ENCODE peak calls at places on chromosomes 11 and 22, in six cellular contexts. One of them, this sample, is unnamed. For H3K4me1, the result is how much of the 10 kb centered on the place peaks cover.

GRCh38 chr22:17159504-17159951 is 451 bp upstream of the HDHD5 start:
- DNase-seq in suprapubic skin: peak
- DNase-seq in tibial nerve: no peak
- DNase-seq in adipocyte: peak
- DNase-seq in prostate gland: peak
- DNase-seq in upper lobe of left lung: peak
- DNase-seq in this sample: peak

GRCh38 chr11:134032501-134033091 is 36.3 kb upstream of the JAM3 start:
- DNase-seq in suprapubic skin: no peak
- DNase-seq in tibial nerve: no peak
- DNase-seq in adipocyte: no peak
- DNase-seq in prostate gland: no peak
- DNase-seq in upper lobe of left lung: peak
- DNase-seq in this sample: peak

GRCh38 chr22:20145832-20146223 is 5.0 kb downstream of the CCDC188 start:
- DNase-seq in suprapubic skin: no peak
- DNase-seq in tibial nerve: no peak
- DNase-seq in adipocyte: no peak
- DNase-seq in prostate gland: no peak
- DNase-seq in upper lobe of left lung: peak
- DNase-seq in this sample: no peak

GRCh38 chr11:118602331-118602730 is 5.1 kb upstream of the PHLDB1 start:
- DNase-seq in suprapubic skin: no peak
- DNase-seq in tibial nerve: no peak
- DNase-seq in adipocyte: no peak
- DNase-seq in prostate gland: no peak
- DNase-seq in upper lobe of left lung: no peak
- DNase-seq in this sample: no peak

GRCh38 chr22:43378011-43378704 is 33.7 kb upstream of the MPPED1 start:
- DNase-seq in suprapubic skin: peak
- DNase-seq in tibial nerve: no peak
- DNase-seq in adipocyte: no peak
- DNase-seq in prostate gland: no peak
- DNase-seq in upper lobe of left lung: no peak
- DNase-seq in this sample: peak

GRCh38 chr11:116960916-116961315 is 123.5 kb upstream of the APOA1 start:
- DNase-seq in suprapubic skin: no peak
- DNase-seq in tibial nerve: no peak
- DNase-seq in adipocyte: peak
- DNase-seq in prostate gland: no peak
- DNase-seq in upper lobe of left lung: no peak
- DNase-seq in this sample: peak

GRCh38 chr11:82718307-82718706 is 15.4 kb downstream of the FAM181B start:
- DNase-seq in suprapubic skin: no peak
- DNase-seq in tibial nerve: no peak
- DNase-seq in adipocyte: peak
- DNase-seq in prostate gland: no peak
- DNase-seq in upper lobe of left lung: no peak
- DNase-seq in this sample: peak

GRCh38 chr11:34266090-34266912 is 91.5 kb downstream of the ABTB2 start:
- DNase-seq in suprapubic skin: no peak
- DNase-seq in tibial nerve: peak
- DNase-seq in adipocyte: peak
- DNase-seq in prostate gland: no peak
- DNase-seq in upper lobe of left lung: no peak
- DNase-seq in this sample: peak

GRCh38 chr22:35475545-35475944 is 65.1 kb upstream of the RASD2 start:
- DNase-seq in suprapubic skin: no peak
- DNase-seq in tibial nerve: no peak
- DNase-seq in adipocyte: no peak
- DNase-seq in prostate gland: no peak
- DNase-seq in upper lobe of left lung: no peak
- DNase-seq in this sample: no peak

GRCh38 chr11:23732026-23732425 is 764.8 kb upstream of the LUZP2 start:
- DNase-seq in suprapubic skin: no peak
- DNase-seq in tibial nerve: no peak
- DNase-seq in adipocyte: peak
- DNase-seq in prostate gland: no peak
- DNase-seq in upper lobe of left lung: no peak
- DNase-seq in this sample: peak

GRCh38 chr11:35418847-35419712 is at the start of gene SLC1A2:
- DNase-seq in suprapubic skin: no peak
- DNase-seq in tibial nerve: no peak
- DNase-seq in adipocyte: peak
- DNase-seq in prostate gland: no peak
- DNase-seq in upper lobe of left lung: peak
- DNase-seq in this sample: peak

GRCh38 chr22:24059793-24060192 is 48.7 kb downstream of the CABIN1 start:
- DNase-seq in suprapubic skin: no peak
- DNase-seq in tibial nerve: no peak
- DNase-seq in adipocyte: no peak
- DNase-seq in prostate gland: no peak
- DNase-seq in upper lobe of left lung: no peak
- DNase-seq in this sample: no peak

GRCh38 chr22:29269731-29270474 is 1.8 kb downstream of the EWSR1 start:
- DNase-seq in suprapubic skin: no peak
- DNase-seq in tibial nerve: no peak
- DNase-seq in adipocyte: peak
- DNase-seq in prostate gland: no peak
- DNase-seq in upper lobe of left lung: no peak
- DNase-seq in this sample: peak

GRCh38 chr22:47686594-47687363 is 924.3 kb downstream of the TBC1D22A start:
- DNase-seq in suprapubic skin: no peak
- DNase-seq in tibial nerve: no peak
- DNase-seq in adipocyte: no peak
- DNase-seq in prostate gland: no peak
- DNase-seq in upper lobe of left lung: no peak
- DNase-seq in this sample: no peak

GRCh38 chr11:85647078-85647477 is 689 bp upstream of the TMEM126A start:
- DNase-seq in suprapubic skin: no peak
- DNase-seq in tibial nerve: no peak
- DNase-seq in adipocyte: no peak
- DNase-seq in prostate gland: no peak
- DNase-seq in upper lobe of left lung: no peak
- DNase-seq in this sample: peak

GRCh38 chr22:47029244-47030001 is 267.0 kb downstream of the TBC1D22A start:
- DNase-seq in suprapubic skin: peak
- DNase-seq in tibial nerve: no peak
- DNase-seq in adipocyte: no peak
- DNase-seq in prostate gland: no peak
- DNase-seq in upper lobe of left lung: no peak
- DNase-seq in this sample: no peak

GRCh38 chr11:110818032-110818687 is 105.9 kb upstream of the ARHGAP20 start:
- DNase-seq in suprapubic skin: no peak
- DNase-seq in tibial nerve: no peak
- DNase-seq in adipocyte: peak
- DNase-seq in prostate gland: no peak
- DNase-seq in upper lobe of left lung: no peak
- DNase-seq in this sample: peak

GRCh38 chr11:76629853-76630599 is 40.5 kb downstream of the LRRC32 start:
- DNase-seq in suprapubic skin: peak
- DNase-seq in tibial nerve: peak
- DNase-seq in adipocyte: no peak
- DNase-seq in prostate gland: peak
- DNase-seq in upper lobe of left lung: no peak
- DNase-seq in this sample: peak

GRCh38 chr22:39267966-39268365 is 23.2 kb upstream of the PDGFB start:
- DNase-seq in suprapubic skin: no peak
- DNase-seq in tibial nerve: no peak
- DNase-seq in adipocyte: no peak
- DNase-seq in prostate gland: no peak
- DNase-seq in upper lobe of left lung: no peak
- DNase-seq in this sample: no peak

GRCh38 chr11:104713366-104713765 is 184.9 kb downstream of the CASP12 start:
- DNase-seq in suprapubic skin: no peak
- DNase-seq in tibial nerve: no peak
- DNase-seq in adipocyte: peak
- DNase-seq in prostate gland: no peak
- DNase-seq in upper lobe of left lung: no peak
- DNase-seq in this sample: no peak

GRCh38 chr11:46063138-46063537 is 58.1 kb downstream of the PHF21A start:
- DNase-seq in suprapubic skin: no peak
- DNase-seq in tibial nerve: no peak
- DNase-seq in adipocyte: no peak
- DNase-seq in prostate gland: no peak
- DNase-seq in upper lobe of left lung: no peak
- DNase-seq in this sample: no peak

GRCh38 chr11:22115470-22116037 is 77.3 kb upstream of the ANO5 start:
- DNase-seq in suprapubic skin: no peak
- DNase-seq in tibial nerve: no peak
- DNase-seq in adipocyte: no peak
- DNase-seq in prostate gland: no peak
- DNase-seq in upper lobe of left lung: no peak
- DNase-seq in this sample: no peak

GRCh38 chr11:119420631-119421030 is 2.3 kb downstream of the THY1 start:
- DNase-seq in suprapubic skin: no peak
- DNase-seq in tibial nerve: no peak
- DNase-seq in adipocyte: no peak
- DNase-seq in prostate gland: no peak
- DNase-seq in upper lobe of left lung: no peak
- DNase-seq in this sample: no peak

GRCh38 chr22:46056169-46057041 is 79.4 kb upstream of the WNT7B start:
- DNase-seq in suprapubic skin: peak
- DNase-seq in tibial nerve: peak
- DNase-seq in adipocyte: peak
- DNase-seq in prostate gland: no peak
- DNase-seq in upper lobe of left lung: peak
- DNase-seq in this sample: peak

DNA sequence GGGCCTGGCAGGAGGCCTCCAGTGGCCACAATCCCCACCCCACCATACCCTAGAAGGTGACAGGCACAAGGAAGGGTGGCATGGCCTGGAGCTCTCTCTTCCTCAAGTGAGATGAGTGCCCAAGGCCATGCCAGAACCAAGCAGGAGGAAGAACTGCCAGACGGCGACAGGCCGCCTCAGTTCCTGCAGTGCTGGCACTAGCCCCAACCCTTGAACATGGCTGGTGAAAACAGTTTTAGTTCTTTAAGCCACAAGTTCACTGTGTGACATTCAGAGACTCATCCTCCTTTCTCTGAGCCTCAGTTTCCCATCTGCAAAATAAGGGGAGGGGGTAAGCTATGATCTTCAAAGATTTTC is 9.8 kb downstream of the CHRDL2 start:
- DNase-seq in suprapubic skin: no peak
- DNase-seq in tibial nerve: no peak
- DNase-seq in adipocyte: no peak
- DNase-seq in prostate gland: no peak
- DNase-seq in upper lobe of left lung: no peak
- DNase-seq in this sample: no peak
- H3K4me1 ChIP-seq in suprapubic skin: under half
- H3K4me1 ChIP-seq in tibial nerve: under half
- H3K4me1 ChIP-seq in adipocyte: under half
- H3K4me1 ChIP-seq in prostate gland: under half
- H3K4me1 ChIP-seq in upper lobe of left lung: under half
- H3K4me1 ChIP-seq in this sample: under half

GRCh38 chr22:37610480-37611148 is 2.0 kb downstream of the GGA1 start:
- DNase-seq in suprapubic skin: no peak
- DNase-seq in tibial nerve: no peak
- DNase-seq in adipocyte: no peak
- DNase-seq in prostate gland: no peak
- DNase-seq in upper lobe of left lung: no peak
- DNase-seq in this sample: no peak
- H3K4me3 ChIP-seq in suprapubic skin: no peak
- H3K4me3 ChIP-seq in tibial nerve: no peak
- H3K4me3 ChIP-seq in adipocyte: no peak
- H3K4me3 ChIP-seq in prostate gland: no peak
- H3K4me3 ChIP-seq in upper lobe of left lung: peak
- H3K4me3 ChIP-seq in this sample: peak

DNA sequence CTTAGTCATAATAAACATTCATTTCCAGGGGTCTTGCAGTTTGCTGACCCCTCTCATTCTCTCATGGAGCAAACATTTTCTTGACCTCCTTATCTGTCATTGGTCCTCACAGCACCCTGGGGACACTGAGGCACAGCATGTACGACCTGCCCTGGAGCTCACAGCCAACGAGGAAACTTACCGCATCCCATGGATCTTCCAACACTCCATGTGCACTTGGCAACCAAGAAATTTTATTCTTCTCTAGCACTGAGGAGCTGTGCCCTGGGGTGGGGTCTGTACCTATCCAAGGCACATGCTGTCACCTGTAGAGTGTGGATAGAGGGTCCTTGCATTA is 69.4 kb upstream of the IGLL5 start:
- DNase-seq in suprapubic skin: no peak
- DNase-seq in tibial nerve: no peak
- DNase-seq in adipocyte: no peak
- DNase-seq in prostate gland: no peak
- DNase-seq in upper lobe of left lung: no peak
- DNase-seq in this sample: no peak
- H3K4me1 ChIP-seq in suprapubic skin: under half
- H3K4me1 ChIP-seq in tibial nerve: under half
- H3K4me1 ChIP-seq in adipocyte: under half
- H3K4me1 ChIP-seq in prostate gland: under half
- H3K4me1 ChIP-seq in upper lobe of left lung: under half
- H3K4me1 ChIP-seq in this sample: under half

GRCh38 chr11:114362958-114363357 is 37.4 kb downstream of the C11orf71 start:
- DNase-seq in suprapubic skin: no peak
- DNase-seq in tibial nerve: no peak
- DNase-seq in adipocyte: no peak
- DNase-seq in prostate gland: no peak
- DNase-seq in upper lobe of left lung: no peak
- DNase-seq in this sample: no peak

GRCh38 chr11:114367244-114367957 is 32.9 kb downstream of the C11orf71 start:
- DNase-seq in suprapubic skin: no peak
- DNase-seq in tibial nerve: no peak
- DNase-seq in adipocyte: no peak
- DNase-seq in prostate gland: no peak
- DNase-seq in upper lobe of left lung: no peak
- DNase-seq in this sample: peak

GRCh38 chr11:114368918-114369680 is 31.2 kb downstream of the C11orf71 start:
- DNase-seq in suprapubic skin: no peak
- DNase-seq in tibial nerve: no peak
- DNase-seq in adipocyte: no peak
- DNase-seq in prostate gland: peak
- DNase-seq in upper lobe of left lung: no peak
- DNase-seq in this sample: no peak

DNA sequence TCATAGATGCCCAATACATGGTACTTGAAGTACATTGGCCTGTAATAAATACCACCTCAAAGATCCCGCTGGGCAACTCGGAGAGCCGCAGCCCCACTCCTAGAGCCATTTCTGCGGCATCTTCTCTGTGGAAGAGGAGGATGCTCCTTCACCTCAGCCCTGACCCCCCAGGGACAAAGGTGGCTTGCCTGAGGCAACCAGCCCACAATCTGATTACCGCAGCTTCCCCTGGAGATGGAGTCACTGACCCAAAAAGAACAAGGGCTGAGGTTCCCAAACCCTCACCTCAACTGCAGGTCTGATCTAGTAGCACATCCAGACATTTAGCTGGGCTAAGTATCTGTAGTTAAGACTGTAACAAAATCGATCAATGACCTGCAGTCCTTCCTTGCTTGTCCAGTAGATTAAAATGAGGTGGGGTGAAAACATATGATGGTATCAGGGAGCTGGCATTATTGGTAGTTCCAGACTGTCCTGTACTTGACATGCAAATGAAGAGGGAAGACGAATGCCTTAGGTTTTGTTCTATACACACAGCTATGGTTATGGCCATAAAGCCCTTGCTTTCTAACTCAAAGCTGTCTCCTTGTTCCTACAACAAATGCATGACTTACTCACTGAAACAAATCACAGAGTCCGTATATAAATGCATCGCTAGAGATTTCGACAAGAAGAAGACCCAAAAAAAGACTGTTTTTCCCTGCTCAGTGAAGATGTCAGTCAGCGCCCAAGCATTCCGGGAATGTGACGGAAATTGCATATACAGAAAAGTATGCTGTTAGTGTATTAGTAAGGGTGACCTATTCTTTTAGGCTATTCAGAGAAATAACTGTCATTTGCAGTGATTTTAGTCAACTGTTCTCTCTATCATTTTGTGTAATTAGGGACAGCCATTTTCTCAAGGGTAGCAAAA is 33.7 kb downstream of the C11orf71 start:
- DNase-seq in suprapubic skin: no peak
- DNase-seq in tibial nerve: no peak
- DNase-seq in adipocyte: peak
- DNase-seq in prostate gland: no peak
- DNase-seq in upper lobe of left lung: no peak
- DNase-seq in this sample: peak
- H3K4me3 ChIP-seq in suprapubic skin: no peak
- H3K4me3 ChIP-seq in tibial nerve: no peak
- H3K4me3 ChIP-seq in adipocyte: peak
- H3K4me3 ChIP-seq in prostate gland: no peak
- H3K4me3 ChIP-seq in upper lobe of left lung: no peak
- H3K4me3 ChIP-seq in this sample: peak